ENCODE peak calls at places on chromosomes 3 and 15, in six cellular contexts. M is foreskin keratinocyte, V is HFFc6, U is fibroblast of lung, F is colonic mucosa, K is body of pancreas. J is an unnamed sample.

GRCh38 chr3:123733805-123734526 is 149.1 kb upstream of the HACD2 start:
- DNase-seq in V (peak), U (peak), M (peak), K (no peak), F (no peak), J (no peak)

GRCh38 chr15:77784361-77785292 is 151.9 kb upstream of the LINGO1 start:
- DNase-seq in K (peak), F (peak), U (no peak), V (peak), M (no peak), J (peak)

GRCh38 chr15:98873441-98874218 is 134.0 kb downstream of the PGPEP1L start:
- DNase-seq in U (peak), M (peak), K (no peak), F (no peak), V (peak), J (no peak)

GRCh38 chr3:48516571-48516970 is 12.6 kb upstream of the SHISA5 start:
- DNase-seq in F (no peak), U (no peak), M (no peak), V (no peak), K (no peak), J (no peak)

GRCh38 chr3:139533781-139534443 is 5.6 kb downstream of the RBP1 start:
- DNase-seq in U (peak), M (peak), K (peak), F (no peak), V (no peak), J (no peak)

GRCh38 chr15:28110416-28110975 is 11.4 kb upstream of the OCA2 start:
- DNase-seq in M (no peak), F (no peak), U (no peak), V (no peak), K (no peak), J (no peak)

GRCh38 chr15:31433101-31433500 is 106.5 kb downstream of the KLF13 start:
- DNase-seq in V (no peak), U (no peak), F (no peak), M (no peak), K (no peak), J (no peak)

GRCh38 chr3:156760333-156760732 is 65.8 kb upstream of the LEKR1 start:
- DNase-seq in M (peak), K (no peak), V (no peak), F (no peak), U (no peak), J (no peak)

GRCh38 chr3:69579527-69580165 is 159.6 kb upstream of the MITF start:
- DNase-seq in K (no peak), F (no peak), V (no peak), U (no peak), M (no peak), J (no peak)

GRCh38 chr15:88243895-88244787 is 12.4 kb downstream of the NTRK3 start:
- DNase-seq in V (peak), F (no peak), M (no peak), K (no peak), U (peak), J (no peak)

GRCh38 chr3:46289961-46290360 is 47.7 kb downstream of the CCR3 start:
- DNase-seq in U (no peak), M (no peak), F (no peak), K (no peak), V (no peak), J (no peak)

GRCh38 chr3:71006810-71007785 is 576.4 kb downstream of the FOXP1 start:
- DNase-seq in U (peak), F (no peak), K (peak), V (no peak), M (peak), J (no peak)

GRCh38 chr3:11602441-11602840 is 41.3 kb downstream of the VGLL4 start:
- DNase-seq in U (no peak), M (no peak), K (no peak), F (no peak), V (no peak), J (no peak)

GRCh38 chr3:157128771-157129671 is 30.9 kb downstream of the CCNL1 start:
- DNase-seq in K (peak), F (peak), V (peak), M (peak), U (peak), J (no peak)

GRCh38 chr3:5646030-5646368 is 458.5 kb downstream of the EDEM1 start:
- DNase-seq in M (no peak), K (no peak), U (no peak), V (no peak), F (no peak), J (no peak)

GRCh38 chr3:64293121-64293520 is 67.9 kb upstream of the PRICKLE2 start:
- DNase-seq in K (no peak), F (no peak), V (no peak), U (no peak), M (no peak), J (no peak)

GRCh38 chr3:14452676-14453367 is 50.4 kb downstream of the SLC6A6 start:
- DNase-seq in U (peak), V (peak), F (peak), K (peak), M (peak), J (no peak)

GRCh38 chr3:113258311-113258710 is 47.0 kb downstream of the BOC start:
- DNase-seq in U (no peak), K (no peak), V (no peak), M (no peak), F (no peak), J (no peak)

GRCh38 chr3:149401926-149402310 is 24.5 kb upstream of the TM4SF1 start:
- DNase-seq in U (peak), K (no peak), F (no peak), V (no peak), M (no peak), J (no peak)

GRCh38 chr3:56125358-56126005 is 342.8 kb downstream of the ERC2 start:
- DNase-seq in F (no peak), K (peak), U (peak), V (peak), M (peak), J (no peak)

GRCh38 chr15:68818088-68818670 is 2.5 kb downstream of the ANP32A start:
- DNase-seq in M (no peak), V (no peak), U (peak), F (peak), K (peak), J (peak)

GRCh38 chr3:4474683-4475490 is 7.8 kb upstream of the SUMF1 start:
- DNase-seq in K (peak), U (peak), M (no peak), V (peak), F (no peak), J (no peak)

GRCh38 chr3:141933421-141934300 is 57.2 kb downstream of the ATP1B3 start:
- DNase-seq in M (no peak), U (no peak), K (no peak), V (no peak), F (no peak), J (no peak)

GRCh38 chr3:42719002-42719401 is 16.4 kb upstream of the HHATL start:
- DNase-seq in M (no peak), K (no peak), U (no peak), V (no peak), F (no peak), J (no peak)

GRCh38 chr3:112467584-112467983 is 31.7 kb downstream of the BTLA start:
- DNase-seq in F (no peak), M (no peak), V (no peak), K (no peak), U (no peak), J (no peak)

GRCh38 chr15:65029736-65030208 is 333 bp upstream of the MTFMT start:
- DNase-seq in U (no peak), K (no peak), M (no peak), F (no peak), V (no peak), J (no peak)

GRCh38 chr15:65027593-65027992 is 1.8 kb downstream of the MTFMT start:
- DNase-seq in V (no peak), U (no peak), M (no peak), F (no peak), K (no peak), J (no peak)

GRCh38 chr15:65026756-65027155 is 2.7 kb downstream of the MTFMT start:
- DNase-seq in U (no peak), M (no peak), V (no peak), K (no peak), F (no peak), J (no peak)

GRCh38 chr15:65028338-65028737 is 1.1 kb downstream of the MTFMT start:
- DNase-seq in F (peak), M (no peak), K (no peak), V (no peak), U (no peak), J (no peak)

DNA sequence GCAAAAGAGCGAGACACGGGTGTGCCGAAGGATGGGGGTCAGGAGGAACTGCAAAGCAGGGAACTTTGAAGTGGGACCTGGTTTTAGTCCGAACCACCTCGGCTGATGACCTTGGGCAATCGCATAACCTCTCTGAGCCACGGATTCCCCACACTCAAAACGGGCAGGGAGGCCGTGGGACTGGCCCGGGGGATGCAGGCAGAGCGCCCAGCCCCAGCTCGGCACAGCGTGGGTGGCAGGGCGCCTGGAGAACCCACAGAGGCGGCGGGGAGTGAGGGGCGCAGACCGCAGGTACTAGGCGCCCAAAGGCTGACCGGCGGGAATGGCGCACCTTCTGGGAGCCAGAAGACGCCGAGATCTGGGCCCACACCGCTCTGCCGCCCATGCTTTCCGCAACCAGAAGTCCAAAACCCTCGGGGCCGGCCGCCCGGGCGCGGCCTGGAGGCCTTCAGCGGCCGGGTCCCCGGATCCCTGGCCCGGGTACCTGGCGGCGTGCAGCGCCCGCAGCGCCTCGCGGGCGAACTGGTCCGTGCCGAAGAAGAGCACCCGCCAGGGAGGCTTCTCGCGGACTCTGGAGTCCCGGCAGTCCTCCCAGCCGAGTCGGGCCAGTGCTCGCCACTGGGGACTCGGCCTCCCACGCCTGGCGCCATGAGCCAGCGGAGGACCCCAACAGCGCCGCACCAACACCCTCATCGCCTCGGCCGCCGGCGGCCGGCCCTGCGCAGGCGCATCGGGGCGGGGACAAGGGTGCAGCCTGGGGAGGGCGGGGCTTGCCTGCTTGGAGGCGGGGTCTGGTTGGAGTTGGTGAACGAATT is at the start of gene MTFMT:
- DNase-seq in V (peak), F (peak), K (peak), U (peak), M (peak), J (peak)
- TF ChIP-seq CTCF in V (peak), F (no peak), K (no peak), U (no peak), M (peak), J (peak)

DNA sequence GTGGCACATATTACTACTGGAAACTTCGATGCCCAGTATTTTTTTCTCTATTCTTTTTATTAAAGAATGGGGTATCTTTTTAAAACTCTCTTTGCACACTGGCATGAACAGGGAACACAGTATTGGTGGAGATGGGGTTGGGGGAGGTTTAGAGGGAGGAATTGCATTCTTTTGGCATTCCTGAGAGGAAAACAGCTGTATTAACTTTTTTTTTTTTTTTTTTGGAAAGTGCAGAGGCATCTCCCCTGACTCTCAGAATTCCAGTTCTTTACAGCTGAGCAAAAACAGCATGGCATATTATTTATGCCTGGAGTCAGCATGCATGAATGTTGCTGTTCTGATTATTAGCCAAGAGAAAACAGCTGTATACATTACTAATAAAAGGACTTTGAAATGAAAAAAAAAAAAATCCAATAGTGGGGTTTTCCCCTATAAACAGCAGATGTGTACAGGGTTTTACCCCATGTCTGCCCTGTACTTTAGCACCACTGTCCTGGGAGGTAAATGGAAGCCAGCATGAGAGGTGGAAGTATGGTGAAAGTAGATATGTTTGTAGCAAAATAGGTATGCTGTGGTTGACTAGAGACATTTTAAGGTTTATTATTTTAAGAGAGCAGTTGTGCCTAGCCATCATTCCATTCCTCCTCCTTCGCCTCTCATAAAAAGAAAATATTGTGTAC is 132.2 kb downstream of the FNDC3B start:
- DNase-seq in U (peak), K (no peak), F (no peak), V (no peak), M (no peak), J (no peak)
- TF ChIP-seq CTCF in U (no peak), K (no peak), F (no peak), V (no peak), M (no peak), J (no peak)

GRCh38 chr3:41198950-41199865 is at the start of gene CTNNB1:
- DNase-seq in V (peak), K (peak), M (peak), F (peak), U (peak), J (peak)
- TF ChIP-seq CTCF in V (peak), K (no peak), M (peak), F (no peak), U (no peak), J (peak)

GRCh38 chr3:53198256-53198977 is 37.4 kb downstream of the PRKCD start:
- DNase-seq in K (no peak), V (no peak), F (no peak), U (no peak), M (no peak), J (no peak)
- TF ChIP-seq CTCF in K (no peak), V (peak), F (no peak), U (no peak), M (no peak), J (no peak)

DNA sequence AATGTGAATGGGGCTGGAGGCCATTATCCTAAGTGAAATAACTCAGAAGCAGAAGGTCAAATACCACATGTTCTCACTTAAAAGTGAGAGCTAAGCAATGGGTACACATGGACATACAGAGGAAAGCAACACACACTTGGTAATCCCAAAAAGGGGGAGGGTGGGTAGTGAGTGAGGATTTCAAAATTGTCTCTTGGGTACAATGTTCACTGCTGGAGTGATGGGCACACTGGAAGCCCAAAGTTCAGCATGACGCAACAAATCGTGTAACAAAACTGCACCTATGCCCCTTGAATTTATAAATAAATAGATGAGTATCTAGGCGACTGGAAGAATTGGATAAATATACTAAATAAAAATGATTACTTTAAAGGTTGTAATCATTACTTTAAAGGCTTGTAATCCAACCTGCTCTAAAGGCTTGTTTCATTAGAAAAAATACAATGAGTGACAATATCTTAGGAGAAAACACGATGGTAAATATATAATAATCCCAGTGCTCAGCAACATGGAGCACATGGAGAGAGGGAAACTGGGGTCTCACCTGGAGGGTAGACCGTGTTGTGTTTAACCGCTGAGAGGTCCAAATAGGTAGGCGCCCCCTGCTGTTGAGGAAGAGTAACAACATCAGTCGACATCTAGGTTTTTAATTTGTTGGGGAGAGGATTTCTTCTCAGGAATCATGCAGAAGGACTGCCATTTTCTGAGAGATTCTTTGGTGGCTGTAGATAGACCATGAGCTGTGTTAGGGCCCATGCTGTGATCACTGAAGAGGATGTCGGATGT is 78.5 kb upstream of the ROBO1 start:
- DNase-seq in K (no peak), M (no peak), V (no peak), U (no peak), F (no peak), J (peak)
- TF ChIP-seq CTCF in K (peak), M (peak), V (peak), U (peak), F (no peak), J (peak)

J was measured in neural crest cell.